ENCODE peak calls at places on chromosomes 13 and 19, in seven cellular contexts. V is AG04450, H is brain microvascular endothelial cell, E is heart right ventricle, T is K562, A is endothelial cell of umbilical vein, J is spleen. N is an unnamed sample.
A peak's percentile ranks its signal among the peaks of the same experiment; 100 is the strongest.

GRCh38 chr13:42549555-42549941 is 24.4 kb upstream of the TNFSF11 start:
- DNase-seq in V (no peak), H (no peak), E (no peak), T (no peak), A (peak; percentile 45), J (no peak), N (no peak)

GRCh38 chr13:65677906-65678305 is 1552.2 kb downstream of the PCDH9 start:
- DNase-seq in V (no peak), H (no peak), E (no peak), T (no peak), A (no peak), J (no peak), N (peak; percentile 23)

GRCh38 chr19:33063356-33064116 is 1.2 kb downstream of the RHPN2 start:
- DNase-seq in V (no peak), H (no peak), E (no peak), T (no peak), A (no peak), J (no peak), N (peak; percentile 20)

GRCh38 chr13:101383595-101383994 is 32.7 kb downstream of the NALCN start:
- DNase-seq in V (no peak), H (no peak), E (no peak), T (no peak), A (no peak), J (no peak), N (no peak)

GRCh38 chr19:27765397-27765796 is 1447.6 kb downstream of the UQCRFS1 start:
- DNase-seq in V (no peak), H (no peak), E (no peak), T (no peak), A (no peak), J (peak; percentile 10), N (no peak)

GRCh38 chr19:7857727-7858701 is 16.2 kb downstream of the PRR36 start:
- DNase-seq in V (no peak), H (no peak), E (no peak), T (peak; percentile 85), A (no peak), J (no peak), N (no peak)

GRCh38 chr13:111114362-111115050 is 604 bp upstream of the ARHGEF7 start:
- DNase-seq in V (no peak), H (peak; percentile 31), E (peak; percentile 60), T (no peak), A (peak; percentile 32), J (peak; percentile 76), N (no peak)

GRCh38 chr13:44305845-44306244 is 67.8 kb upstream of the SERP2 start:
- DNase-seq in V (no peak), H (no peak), E (no peak), T (no peak), A (peak; percentile 48), J (no peak), N (peak; percentile 62)

GRCh38 chr13:113786262-113786841 is 27.3 kb downstream of the TMEM255B start:
- DNase-seq in V (peak; percentile 29), H (peak; percentile 30), E (no peak), T (no peak), A (peak; percentile 44), J (peak; percentile 38), N (peak; percentile 15)

GRCh38 chr19:17325881-17326594 is 8.6 kb downstream of the ANO8 start:
- DNase-seq in V (no peak), H (no peak), E (no peak), T (no peak), A (no peak), J (no peak), N (peak; percentile 80)

GRCh38 chr19:56930647-56931592 is 90.4 kb upstream of the PEG3 start:
- DNase-seq in V (no peak), H (no peak), E (no peak), T (no peak), A (no peak), J (no peak), N (no peak)

GRCh38 chr19:17205237-17206140 is 9.7 kb upstream of the USE1 start:
- DNase-seq in V (no peak), H (peak; percentile 29), E (peak; percentile 64), T (peak; percentile 64), A (peak; percentile 50), J (peak; percentile 88), N (peak; percentile 71)

GRCh38 chr13:94188173-94188869 is 291.2 kb downstream of the DCT start:
- DNase-seq in V (no peak), H (no peak), E (no peak), T (no peak), A (no peak), J (no peak), N (no peak)

GRCh38 chr13:100356889-100357288 is 231.7 kb downstream of the GGACT start:
- DNase-seq in V (no peak), H (no peak), E (no peak), T (no peak), A (no peak), J (no peak), N (peak; percentile 35)

GRCh38 chr19:18776736-18777135 is 14.4 kb downstream of the COMP start:
- DNase-seq in V (no peak), H (peak; percentile 2), E (no peak), T (no peak), A (no peak), J (no peak), N (peak; percentile 39)

GRCh38 chr13:21583496-21583895 is 20.5 kb downstream of the MICU2 start:
- DNase-seq in V (no peak), H (peak; percentile 67), E (no peak), T (no peak), A (peak; percentile 96), J (no peak), N (no peak)

GRCh38 chr13:71621152-71622124 is 245.6 kb downstream of the DACH1 start:
- DNase-seq in V (no peak), H (no peak), E (no peak), T (no peak), A (peak; percentile 50), J (no peak), N (no peak)

GRCh38 chr19:4338441-4339350 is at the start of gene STAP2:
- DNase-seq in V (no peak), H (no peak), E (no peak), T (peak; percentile 23), A (peak; percentile 36), J (no peak), N (peak; percentile 52)

GRCh38 chr19:43673702-43674629 is 4.0 kb upstream of the PLAUR start:
- DNase-seq in V (no peak), H (no peak), E (no peak), T (no peak), A (no peak), J (peak; percentile 80), N (no peak)

GRCh38 chr19:41928221-41928683 is at the start of gene ERFL:
- DNase-seq in V (no peak), H (no peak), E (no peak), T (peak; percentile 75), A (no peak), J (peak; percentile 81), N (no peak)
- TF ChIP-seq CTCF in V (no peak), H (no peak), E (no peak), T (peak; percentile 18), A (no peak), J (no peak), N (no peak)

GRCh38 chr19:13761423-13761822 is 2.9 kb upstream of the MRI1 start:
- DNase-seq in V (no peak), H (no peak), E (no peak), T (no peak), A (no peak), J (no peak), N (no peak)
- TF ChIP-seq CTCF in V (peak; percentile 10), H (peak; percentile 28), E (no peak), T (no peak), A (peak; percentile 17), J (no peak), N (no peak)

DNA sequence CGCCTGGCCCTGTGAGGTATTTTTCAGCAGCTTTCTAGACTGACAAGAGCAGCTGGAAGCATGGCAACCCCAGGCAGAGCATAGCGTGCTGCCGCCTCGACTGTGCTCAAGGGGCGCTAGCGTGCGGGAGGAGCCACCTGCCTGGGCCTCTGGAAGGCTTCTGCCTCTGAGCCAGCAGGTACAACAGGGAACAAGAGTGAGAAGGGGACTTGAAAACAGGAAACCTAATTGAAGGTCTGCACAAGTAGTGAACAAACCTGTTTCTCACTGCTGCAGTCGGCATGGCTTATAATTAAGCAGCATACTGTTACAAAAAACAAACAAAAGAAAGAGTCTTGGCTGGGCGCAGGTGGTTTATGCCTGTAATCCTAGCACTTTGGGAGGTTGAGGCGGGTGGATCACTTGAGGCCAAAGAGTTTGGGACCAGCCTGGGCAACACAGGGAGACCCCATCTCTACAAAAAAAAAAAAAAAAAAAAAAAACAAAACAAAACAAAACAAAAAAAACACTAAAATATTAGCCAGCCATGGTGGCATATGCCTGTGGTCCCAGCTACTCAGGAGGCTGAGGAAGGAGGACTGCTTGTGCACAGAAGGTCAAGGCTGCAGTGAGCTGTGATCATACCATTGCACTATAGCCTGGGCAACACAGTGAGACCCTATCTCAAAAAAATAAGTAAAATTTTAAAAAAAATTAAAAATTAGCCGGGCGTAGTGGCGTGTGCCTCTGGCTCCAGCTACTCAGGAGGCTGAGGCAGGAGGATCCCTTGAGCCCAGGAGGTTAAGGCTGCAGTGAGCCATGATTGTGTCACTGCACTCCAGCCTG is 12.6 kb upstream of the GARRE1 start:
- DNase-seq in V (no peak), H (no peak), E (no peak), T (no peak), A (no peak), J (no peak), N (no peak)
- TF ChIP-seq CTCF in V (peak; percentile 38), H (peak; percentile 64), E (no peak), T (peak; percentile 74), A (peak; percentile 36), J (no peak), N (no peak)

GRCh38 chr19:15253513-15253912 is 21.3 kb upstream of the EPHX3 start:
- DNase-seq in V (no peak), H (no peak), E (peak; percentile 42), T (no peak), A (no peak), J (no peak), N (no peak)

GRCh38 chr19:15251010-15251748 is 18.9 kb upstream of the EPHX3 start:
- DNase-seq in V (peak; percentile 20), H (peak; percentile 86), E (peak; percentile 54), T (no peak), A (peak; percentile 66), J (no peak), N (peak; percentile 68)

GRCh38 chr19:15251749-15252397 is 19.6 kb upstream of the EPHX3 start:
- DNase-seq in V (peak; percentile 90), H (peak; percentile 92), E (peak; percentile 83), T (peak; percentile 66), A (peak; percentile 73), J (no peak), N (peak; percentile 97)

GRCh38 chr19:15253076-15253475 is 20.8 kb upstream of the EPHX3 start:
- DNase-seq in V (no peak), H (no peak), E (no peak), T (no peak), A (no peak), J (no peak), N (no peak)

DNA sequence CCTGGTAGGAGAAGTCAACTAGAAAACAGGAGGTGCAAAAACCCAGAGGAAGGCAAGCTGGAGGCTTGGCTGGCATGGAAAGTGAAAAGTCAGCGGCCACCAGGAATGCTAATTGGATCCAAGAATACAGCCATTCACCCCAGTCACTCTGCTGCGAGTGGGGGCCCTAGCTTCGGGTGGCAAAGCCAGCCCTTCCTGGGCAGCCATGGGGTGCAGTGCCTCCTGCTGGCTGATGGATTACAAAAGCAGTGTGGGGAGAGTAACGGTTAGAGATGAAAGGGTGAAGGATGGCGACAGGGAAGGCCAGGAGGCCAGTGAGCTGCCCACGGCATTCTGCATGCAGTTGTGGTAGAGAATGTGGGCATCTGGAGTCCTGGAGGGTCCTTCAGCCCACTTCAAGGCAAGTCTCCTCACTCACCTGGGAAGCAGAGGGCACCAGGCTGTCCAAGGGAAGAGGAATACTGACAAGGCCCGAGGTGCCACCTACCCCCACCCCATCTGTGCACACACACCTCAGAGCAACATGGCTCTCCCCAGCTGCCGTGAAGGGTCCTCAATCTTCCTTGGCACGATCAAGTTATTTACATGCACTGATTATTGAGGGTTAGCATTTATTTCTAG is 20.3 kb upstream of the EPHX3 start:
- DNase-seq in V (no peak), H (peak; percentile 33), E (no peak), T (no peak), A (peak; percentile 22), J (no peak), N (peak; percentile 65)
- TF ChIP-seq CTCF in V (peak; percentile 56), H (peak; percentile 82), E (peak; percentile 22), T (peak; percentile 49), A (peak; percentile 40), J (no peak), N (peak; percentile 27)